ENCODE peak calls at places on chromosomes 13 and 19, in four cellular contexts. K is K562, G is fibroblast of mammary gland, T is ascending aorta. X is an unnamed sample.

GRCh38 chr19:42132030-42132628 is at the start of gene POU2F2:
- DNase-seq in G (no peak), K (peak), T (peak), X (peak)

GRCh38 chr13:96104516-96104915 is 14.6 kb downstream of the HS6ST3 start:
- DNase-seq in G (no peak), T (no peak), K (no peak), X (no peak)

GRCh38 chr19:10971107-10971715 is 10.4 kb downstream of the SMARCA4 start:
- DNase-seq in T (no peak), G (no peak), K (no peak), X (no peak)

GRCh38 chr19:55447421-55448174 is 4.5 kb upstream of the SHISA7 start:
- DNase-seq in T (no peak), K (peak), G (peak), X (no peak)

GRCh38 chr19:43618921-43619261 is 538 bp downstream of the ZNF428 start:
- DNase-seq in T (no peak), K (peak), G (peak), X (no peak)

GRCh38 chr19:7188682-7189629 is 105.3 kb downstream of the INSR start:
- DNase-seq in G (no peak), T (no peak), K (no peak), X (no peak)

GRCh38 chr19:17304386-17305047 is 1.2 kb upstream of the MRPL34 start:
- DNase-seq in K (no peak), G (no peak), T (no peak), X (no peak)

GRCh38 chr19:33470040-33470330 is 51.6 kb downstream of the PEPD start:
- DNase-seq in T (no peak), K (no peak), G (no peak), X (no peak)

GRCh38 chr13:111908391-111908790 is 158.6 kb upstream of the SOX1 start:
- DNase-seq in K (no peak), G (no peak), T (no peak), X (no peak)

GRCh38 chr13:37526710-37527446 is 71.7 kb downstream of the POSTN start:
- DNase-seq in G (peak), T (no peak), K (no peak), X (no peak)

GRCh38 chr19:43408043-43408442 is 6.6 kb upstream of the TEX101 start:
- DNase-seq in G (no peak), T (no peak), K (no peak), X (no peak)

GRCh38 chr13:109516196-109516595 is 270.2 kb downstream of the IRS2 start:
- DNase-seq in T (no peak), K (no peak), G (no peak), X (no peak)

GRCh38 chr13:46211116-46211515 is 612 bp upstream of the LRRC63 start:
- DNase-seq in G (no peak), T (no peak), K (peak), X (no peak)

GRCh38 chr13:22196777-22197176 is 525.9 kb downstream of the FGF9 start:
- DNase-seq in G (no peak), T (no peak), K (no peak), X (no peak)

GRCh38 chr13:98450495-98451167 is 126.3 kb downstream of the STK24 start:
- DNase-seq in G (no peak), T (no peak), K (no peak), X (no peak)

GRCh38 chr13:106047859-106048258 is 487.6 kb downstream of the EFNB2 start:
- DNase-seq in T (no peak), G (peak), K (no peak), X (no peak)

GRCh38 chr19:5578094-5578846 is 10.5 kb upstream of the TINCR start:
- DNase-seq in K (peak), G (peak), T (no peak), X (peak)

GRCh38 chr13:18212873-18213272 is 968.8 kb downstream of the TUBA3C start:
- DNase-seq in T (no peak), G (no peak), K (no peak), X (no peak)

GRCh38 chr19:871446-872265 is 12.2 kb downstream of the CFD start:
- DNase-seq in K (peak), T (no peak), G (no peak), X (peak)

GRCh38 chr19:42229855-42230331 is 9.8 kb downstream of the ZNF526 start:
- DNase-seq in T (no peak), K (peak), G (peak), X (no peak)

GRCh38 chr13:61728468-61728867 is 312.8 kb upstream of the PCDH20 start:
- DNase-seq in K (no peak), T (no peak), G (peak), X (no peak)

GRCh38 chr19:18596752-18597157 is 8.2 kb downstream of the REX1BD start:
- DNase-seq in G (no peak), K (peak), T (no peak), X (peak)

GRCh38 chr13:19587635-19588300 is 26.4 kb upstream of the TPTE2 start:
- DNase-seq in T (no peak), G (peak), K (peak), X (peak)

GRCh38 chr13:19152403-19152802 is 29.2 kb downstream of the TUBA3C start:
- DNase-seq in T (no peak), G (no peak), K (no peak), X (no peak)

GRCh38 chr13:51844862-51845573 is at the start of gene TMEM272:
- DNase-seq in T (no peak), K (peak), G (peak), X (no peak)

GRCh38 chr13:50375792-50376191 is 360.5 kb downstream of the KCNRG start:
- DNase-seq in K (no peak), T (no peak), G (peak), X (no peak)

GRCh38 chr19:34994643-34995471 is 5.3 kb upstream of the GRAMD1A start:
- DNase-seq in K (no peak), G (no peak), T (no peak), X (peak)

GRCh38 chr13:77779461-77780272 is 82.2 kb downstream of the SLAIN1 start:
- DNase-seq in T (no peak), G (peak), K (peak), X (no peak)

GRCh38 chr19:14405758-14406644 is 13.1 kb downstream of the DDX39A start:
- DNase-seq in G (peak), T (peak), K (peak), X (peak)

GRCh38 chr19:50803633-50804419 is 13.6 kb downstream of the ACP4 start:
- DNase-seq in K (peak), G (peak), T (no peak), X (no peak)

GRCh38 chr13:27607125-27607524 is 13.2 kb downstream of the LNX2 start:
- DNase-seq in T (no peak), K (peak), G (peak), X (no peak)

GRCh38 chr13:62119739-62120700 is 704.4 kb upstream of the PCDH20 start:
- DNase-seq in T (no peak), K (no peak), G (peak), X (no peak)

GRCh38 chr13:37602743-37603381 is 4.3 kb upstream of the POSTN start:
- DNase-seq in T (no peak), G (peak), K (no peak), X (no peak)

GRCh38 chr19:27828781-27829275 is 1384.1 kb downstream of the UQCRFS1 start:
- DNase-seq in T (no peak), G (no peak), K (no peak), X (no peak)

DNA sequence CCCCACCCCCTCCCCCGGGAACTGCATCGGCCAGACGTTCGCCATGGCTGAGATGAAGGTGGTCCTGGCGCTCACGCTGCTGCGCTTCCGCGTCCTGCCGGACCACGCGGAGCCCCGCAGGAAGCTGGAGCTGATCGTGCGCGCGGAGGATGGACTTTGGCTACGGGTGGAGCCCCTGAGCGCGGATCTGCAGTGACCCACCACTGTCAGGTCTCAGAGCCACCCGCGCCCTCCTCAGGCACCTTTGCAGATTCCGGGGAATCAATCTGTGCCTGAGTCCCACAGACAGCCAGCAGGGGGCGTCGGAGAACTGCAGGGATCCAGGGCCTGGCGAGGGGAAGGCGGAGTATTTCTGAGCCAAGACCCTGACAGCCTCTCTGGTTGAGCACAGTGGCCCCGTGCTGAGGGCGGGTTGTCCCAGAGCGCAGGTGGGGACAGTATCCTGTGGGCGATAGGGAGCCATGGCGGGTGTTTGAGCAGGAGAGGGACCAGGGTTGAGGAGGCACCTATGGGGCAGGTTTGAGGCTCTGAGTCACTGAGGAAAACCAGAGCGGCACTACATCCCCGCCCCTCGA is 30.4 kb upstream of the CYP4F8 start:
- DNase-seq in G (peak), K (peak), T (peak), X (peak)
- H3K4me3 ChIP-seq in G (no peak), K (no peak), T (no peak), X (no peak)

GRCh38 chr13:23608704-23609413 is 38.6 kb downstream of the TNFRSF19 start:
- DNase-seq in K (no peak), G (peak), T (no peak), X (peak)
- H3K4me3 ChIP-seq in K (no peak), G (no peak), T (peak), X (no peak)

GRCh38 chr13:29418026-29418425 is 177.5 kb downstream of the SLC7A1 start:
- DNase-seq in G (no peak), K (no peak), T (no peak), X (no peak)
- H3K4me3 ChIP-seq in G (no peak), K (no peak), T (no peak), X (no peak)

GRCh38 chr19:12834418-12834943 is at the start of gene RTBDN:
- DNase-seq in T (no peak), K (peak), G (no peak), X (no peak)

GRCh38 chr19:12833418-12833746 is 997 bp downstream of the RTBDN start:
- DNase-seq in K (no peak), G (no peak), T (no peak), X (no peak)

GRCh38 chr19:12834976-12835757 is 788 bp upstream of the RTBDN start:
- DNase-seq in K (peak), T (no peak), G (no peak), X (peak)

GRCh38 chr19:12836529-12836863 is 1.8 kb upstream of the MAST1 start:
- DNase-seq in K (no peak), T (no peak), G (no peak), X (no peak)

DNA sequence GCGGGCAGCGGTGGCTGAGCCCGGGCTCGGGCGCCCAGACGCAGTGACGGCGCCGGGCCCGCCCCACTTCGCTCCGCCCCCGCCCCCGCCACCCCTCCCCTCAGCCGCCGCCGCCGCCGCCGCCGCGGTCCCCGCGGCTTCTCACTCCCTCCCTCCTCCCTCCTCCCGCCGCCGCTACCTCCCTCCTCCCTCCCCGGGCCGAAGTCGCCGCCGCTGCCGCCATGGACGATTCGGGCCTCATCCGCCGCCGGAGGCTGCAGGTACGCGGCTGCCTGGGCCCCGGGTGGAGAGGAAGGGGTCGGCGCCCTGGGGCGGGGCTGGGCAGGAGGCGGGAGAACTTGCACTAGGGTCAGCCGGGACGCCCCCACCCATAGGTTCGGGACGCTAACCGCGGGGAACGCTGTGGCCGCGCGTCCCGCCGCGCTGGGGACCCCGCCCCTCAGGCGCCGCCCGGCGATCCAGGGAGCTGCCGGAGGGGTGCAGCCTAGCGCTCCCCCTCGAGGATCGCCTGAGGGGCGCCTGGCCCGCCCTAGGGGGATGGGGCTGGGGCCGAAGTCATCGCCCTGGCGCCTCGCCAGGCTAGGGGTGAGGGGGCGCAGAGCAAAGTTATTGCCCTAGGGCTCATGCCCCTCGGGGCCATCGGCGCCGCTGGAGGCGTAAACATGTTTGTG is 497 bp downstream of the RTBDN start:
- DNase-seq in K (peak), G (no peak), T (no peak), X (peak)
- H3K4me3 ChIP-seq in K (peak), G (peak), T (peak), X (no peak)

GRCh38 chr19:58217607-58218391 is 10.9 kb upstream of the ZNF544 start:
- DNase-seq in T (no peak), K (no peak), G (no peak), X (no peak)
- H3K4me3 ChIP-seq in T (no peak), K (no peak), G (no peak), X (no peak)

GRCh38 chr13:113153810-113154748 is 4.4 kb upstream of the PROZ start:
- DNase-seq in K (peak), G (peak), T (no peak), X (peak)
- H3K4me3 ChIP-seq in K (peak), G (peak), T (peak), X (no peak)

X was measured in mucosa of descending colon.